ENCODE peak calls at places on chromosomes 11 and 22, in seven cellular contexts. I is GM12891, Z is kidney tubule cell, L is NCI-H524 treated with DMSO at 0.1 percent for 48 hours, Q is A549, W is heart left ventricle, G is body of pancreas. J is an unnamed sample.
A peak's percentile ranks its signal among the peaks of the same experiment; 100 is the strongest.

GRCh38 chr11:70415642-70416395 is 17.5 kb downstream of the CTTN start:
- DNase-seq in I (no peak), Z (no peak), L (no peak), Q (no peak), W (no peak), G (no peak), J (no peak)

GRCh38 chr11:8080674-8081590 is at the start of gene TUB:
- DNase-seq in I (peak; percentile 54), Z (no peak), L (no peak), Q (peak; percentile 65), W (no peak), G (peak; percentile 34), J (no peak)

GRCh38 chr22:25067851-25068421 is 115.4 kb downstream of the KIAA1671 start:
- DNase-seq in I (no peak), Z (no peak), L (no peak), Q (no peak), W (no peak), G (no peak), J (no peak)

GRCh38 chr11:86749861-86750401 is 50.4 kb upstream of the PRSS23 start:
- DNase-seq in I (no peak), Z (no peak), L (no peak), Q (no peak), W (no peak), G (no peak), J (no peak)

GRCh38 chr22:50014655-50015401 is 2.3 kb upstream of the IL17REL start:
- DNase-seq in I (peak; percentile 51), Z (no peak), L (no peak), Q (no peak), W (no peak), G (no peak), J (no peak)

GRCh38 chr22:23829845-23830372 is 8.9 kb downstream of the DERL3 start:
- DNase-seq in I (no peak), Z (no peak), L (no peak), Q (no peak), W (no peak), G (no peak), J (peak; percentile 22)

GRCh38 chr11:69520186-69520585 is 38.7 kb downstream of the LINC01488 start:
- DNase-seq in I (no peak), Z (no peak), L (no peak), Q (no peak), W (no peak), G (no peak), J (no peak)

GRCh38 chr11:46299425-46300067 is 22.1 kb downstream of the CREB3L1 start:
- DNase-seq in I (no peak), Z (no peak), L (no peak), Q (no peak), W (no peak), G (no peak), J (peak; percentile 79)

GRCh38 chr11:121964591-121964990 is 151.4 kb downstream of the BLID start:
- DNase-seq in I (no peak), Z (peak; percentile 35), L (no peak), Q (no peak), W (no peak), G (no peak), J (peak; percentile 87)

GRCh38 chr22:50089231-50090140 is at the start of gene MOV10L1:
- DNase-seq in I (no peak), Z (no peak), L (no peak), Q (no peak), W (no peak), G (no peak), J (no peak)